ENCODE peak calls at places on chromosomes 1 and 21, in four cellular contexts. T is CD4-positive, alpha-beta T cell; I is fibroblast of the aortic adventitia; Y is cardiac muscle cell. M is an unnamed sample.
A peak's percentile ranks its signal among the peaks of the same experiment; 100 is the strongest.

GRCh38 chr1:79293611-79294010 is 287.1 kb upstream of the ADGRL4 start:
- DNase-seq in I (peak; percentile 64), Y (peak; percentile 62), T (no peak), M (no peak)

GRCh38 chr1:62131093-62131725 is 63.4 kb upstream of the L1TD1 start:
- DNase-seq in I (peak; percentile 75), T (peak; percentile 4), Y (peak; percentile 83), M (no peak)

GRCh38 chr1:60942896-60943633 is 139.3 kb upstream of the NFIA start:
- DNase-seq in Y (no peak), I (no peak), T (no peak), M (no peak)

GRCh38 chr1:234562336-234562735 is 47.6 kb downstream of the IRF2BP2 start:
- DNase-seq in I (no peak), T (no peak), Y (no peak), M (peak; percentile 37)

GRCh38 chr1:181161170-181161870 is 72.8 kb downstream of the IER5 start:
- DNase-seq in Y (no peak), I (no peak), T (no peak), M (no peak)

GRCh38 chr1:119773711-119774241 is 5.1 kb upstream of the HMGCS2 start:
- DNase-seq in I (no peak), Y (peak; percentile 59), T (no peak), M (no peak)

GRCh38 chr1:240242601-240243144 is 151.0 kb downstream of the FMN2 start:
- DNase-seq in T (no peak), I (peak; percentile 82), Y (peak; percentile 24), M (no peak)

GRCh38 chr1:3650248-3651010 is 526 bp upstream of the WRAP73 start:
- DNase-seq in I (no peak), T (no peak), Y (no peak), M (no peak)

GRCh38 chr1:21568809-21569385 is 59.7 kb downstream of the ALPL start:
- DNase-seq in T (no peak), I (no peak), Y (peak; percentile 52), M (no peak)

GRCh38 chr1:87362834-87363426 is 34.2 kb downstream of the LMO4 start:
- DNase-seq in Y (peak; percentile 3), I (no peak), T (no peak), M (no peak)

GRCh38 chr1:192952646-192953045 is 106.5 kb downstream of the UCHL5 start:
- DNase-seq in T (no peak), I (peak; percentile 86), Y (peak; percentile 55), M (no peak)

GRCh38 chr1:79614762-79615161 is 608.2 kb upstream of the ADGRL4 start:
- DNase-seq in T (no peak), I (peak; percentile 35), Y (no peak), M (no peak)

GRCh38 chr1:163361123-163361934 is 39.6 kb downstream of the NUF2 start:
- DNase-seq in I (peak; percentile 18), Y (peak; percentile 34), T (no peak), M (no peak)

GRCh38 chr1:156493154-156493631 is 7.4 kb downstream of the MEF2D start:
- DNase-seq in I (no peak), T (no peak), Y (no peak), M (no peak)

GRCh38 chr21:34835526-34835925 is 166.7 kb downstream of the CLIC6 start:
- DNase-seq in I (peak; percentile 59), Y (peak; percentile 69), T (no peak), M (no peak)

GRCh38 chr1:96772349-96772748 is 50.8 kb downstream of the PTBP2 start:
- DNase-seq in T (no peak), Y (no peak), I (no peak), M (no peak)

GRCh38 chr1:43027977-43028376 is 69.3 kb upstream of the SLC2A1 start:
- DNase-seq in T (no peak), Y (no peak), I (no peak), M (no peak)

GRCh38 chr1:16020325-16020724 is 1.5 kb upstream of the CLCNKA start:
- DNase-seq in I (no peak), T (no peak), Y (no peak), M (no peak)

GRCh38 chr1:237709355-237709754 is 181.4 kb downstream of the ZP4 start:
- DNase-seq in Y (no peak), I (no peak), T (no peak), M (no peak)

GRCh38 chr1:159880435-159880834 is 18.0 kb upstream of the VSIG8 start:
- DNase-seq in I (no peak), T (no peak), Y (peak; percentile 7), M (no peak)

GRCh38 chr1:157193702-157194391 is 55.7 kb upstream of the ETV3 start:
- DNase-seq in T (peak; percentile 29), I (peak; percentile 70), Y (peak; percentile 73), M (peak; percentile 90)

GRCh38 chr1:76023669-76024407 is 50.7 kb upstream of the ST6GALNAC3 start:
- DNase-seq in T (no peak), Y (peak; percentile 6), I (no peak), M (no peak)

GRCh38 chr1:88061106-88061829 is 622.8 kb upstream of the PKN2 start:
- DNase-seq in I (peak; percentile 76), T (no peak), Y (peak; percentile 83), M (no peak)

GRCh38 chr1:64437453-64437852 is 32.5 kb upstream of the CACHD1 start:
- DNase-seq in I (no peak), Y (peak; percentile 4), T (no peak), M (no peak)

GRCh38 chr1:201053155-201053860 is 29.8 kb upstream of the KIF21B start:
- DNase-seq in Y (no peak), I (no peak), T (no peak), M (no peak)

GRCh38 chr1:85151446-85151845 is 49.4 kb downstream of the SYDE2 start:
- DNase-seq in Y (no peak), I (no peak), T (no peak), M (no peak)

GRCh38 chr1:159927887-159928431 is 2.7 kb upstream of the TAGLN2 start:
- DNase-seq in T (no peak), I (no peak), Y (no peak), M (no peak)

GRCh38 chr21:30207252-30207579 is 8.7 kb downstream of the CLDN8 start:
- DNase-seq in T (no peak), I (no peak), Y (no peak), M (no peak)

GRCh38 chr21:30206551-30207251 is 9.2 kb downstream of the CLDN8 start:
- DNase-seq in I (peak; percentile 4), Y (peak; percentile 91), T (no peak), M (no peak)

DNA sequence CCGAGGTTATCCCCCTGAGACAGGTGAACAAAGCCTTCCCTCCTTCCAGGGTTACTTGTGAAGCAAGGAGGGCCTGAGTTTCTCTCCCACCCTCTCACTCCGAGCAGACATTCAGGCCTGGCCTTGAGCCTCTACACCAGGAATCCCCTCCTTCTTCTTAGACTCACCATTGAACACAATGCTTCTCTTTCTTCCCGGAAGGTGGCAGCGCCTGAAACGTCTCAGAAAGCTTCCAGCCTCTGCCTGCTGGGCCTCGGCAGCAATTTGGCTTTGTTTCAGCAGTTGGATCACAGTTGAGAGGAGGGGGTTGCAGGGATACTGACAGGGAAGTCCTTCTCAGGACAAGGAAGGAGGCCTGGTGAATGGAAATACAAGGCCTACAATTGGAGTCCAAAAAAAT is 6.3 kb downstream of the CLDN8 start:
- DNase-seq in T (no peak), I (no peak), Y (peak; percentile 27), M (no peak)
- TF ChIP-seq CTCF in T (no peak), I (no peak), Y (peak; percentile 23), M (no peak)

GRCh38 chr1:34108711-34109110 is 56.3 kb downstream of the CSMD2 start:
- DNase-seq in Y (no peak), I (no peak), T (no peak), M (no peak)

GRCh38 chr1:34108269-34108668 is 56.8 kb downstream of the CSMD2 start:
- DNase-seq in I (peak; percentile 13), T (no peak), Y (no peak), M (no peak)

GRCh38 chr1:34113362-34113761 is 51.7 kb downstream of the CSMD2 start:
- DNase-seq in I (no peak), T (no peak), Y (no peak), M (no peak)

GRCh38 chr1:34115233-34115632 is 49.8 kb downstream of the CSMD2 start:
- DNase-seq in I (no peak), Y (no peak), T (no peak), M (no peak)

GRCh38 chr1:34113887-34114286 is 51.1 kb downstream of the CSMD2 start:
- DNase-seq in I (peak; percentile 32), T (no peak), Y (peak; percentile 1), M (no peak)
- TF ChIP-seq CTCF in I (peak; percentile 40), T (no peak), Y (no peak), M (peak; percentile 51)

GRCh38 chr1:32249831-32250525 is 1.1 kb upstream of the LCK start:
- DNase-seq in I (no peak), Y (no peak), T (peak; percentile 65), M (no peak)
- TF ChIP-seq CTCF in I (no peak), Y (no peak), T (no peak), M (no peak)

GRCh38 chr1:154325583-154326545 is 539 bp downstream of the ATP8B2 start:
- DNase-seq in I (peak; percentile 92), Y (peak; percentile 91), T (no peak), M (no peak)
- TF ChIP-seq CTCF in I (peak; percentile 82), Y (peak; percentile 82), T (peak; percentile 14), M (peak; percentile 46)

GRCh38 chr1:34642679-34643078 is 112.2 kb upstream of the GJB5 start:
- DNase-seq in T (no peak), I (no peak), Y (no peak), M (no peak)
- TF ChIP-seq CTCF in T (no peak), I (no peak), Y (no peak), M (no peak)

GRCh38 chr1:50593515-50593914 is 170.3 kb upstream of the DMRTA2 start:
- DNase-seq in Y (no peak), T (no peak), I (no peak), M (no peak)
- TF ChIP-seq CTCF in Y (no peak), T (no peak), I (no peak), M (no peak)

GRCh38 chr1:54517536-54517935 is 30.5 kb upstream of the ACOT11 start:
- DNase-seq in I (no peak), T (no peak), Y (no peak), M (no peak)

GRCh38 chr1:54516249-54516920 is 31.6 kb upstream of the ACOT11 start:
- DNase-seq in T (no peak), Y (no peak), I (peak; percentile 13), M (no peak)

GRCh38 chr1:54518489-54518888 is 29.5 kb upstream of the ACOT11 start:
- DNase-seq in T (no peak), I (no peak), Y (no peak), M (no peak)

DNA sequence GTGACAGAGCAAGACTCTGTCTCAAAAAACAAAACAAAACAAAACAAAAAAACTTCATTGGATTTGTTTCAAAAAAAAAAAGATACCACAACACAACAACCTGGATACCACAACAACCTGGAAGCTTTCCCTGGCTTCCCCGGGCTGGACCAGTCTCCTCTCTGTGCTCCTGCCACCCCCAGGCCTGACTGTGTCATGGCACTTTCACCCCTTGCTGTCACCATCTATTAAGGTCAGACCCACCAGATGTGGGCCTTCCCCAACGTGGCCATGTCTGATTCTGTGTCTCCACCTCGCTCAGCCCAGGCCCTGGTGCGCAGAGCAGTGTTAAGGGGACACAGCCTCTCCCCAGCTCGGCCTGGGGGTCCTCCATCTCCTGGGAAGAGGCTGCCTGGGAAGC is 28.3 kb upstream of the ACOT11 start:
- DNase-seq in Y (no peak), I (no peak), T (no peak), M (no peak)
- TF ChIP-seq CTCF in Y (no peak), I (no peak), T (no peak), M (no peak)

GRCh38 chr1:222769181-222769580 is 32.2 kb downstream of the FAM177B start:
- DNase-seq in Y (no peak), T (no peak), I (no peak), M (no peak)
- TF ChIP-seq CTCF in Y (no peak), T (no peak), I (no peak), M (no peak)